ENCODE peak calls at places on chromosomes 4 and X, in five cellular contexts. One of them, this sample, is unnamed.

GRCh38 chr4:120995611-120996010 is 73.1 kb upstream of the PRDM5 start:
- DNase-seq in adrenal gland: no peak
- DNase-seq in Peyer's patch: no peak
- DNase-seq in HCT116: no peak
- DNase-seq in testis: no peak
- DNase-seq in this sample: no peak

GRCh38 chrX:105189093-105189492 is 31.4 kb downstream of the TEX13A start:
- DNase-seq in testis: no peak
- DNase-seq in Peyer's patch: no peak
- DNase-seq in HCT116: no peak
- DNase-seq in adrenal gland: no peak
- DNase-seq in this sample: no peak

GRCh38 chr4:176286728-176287127 is 17.7 kb upstream of the ASB5 start:
- DNase-seq in testis: no peak
- DNase-seq in HCT116: no peak
- DNase-seq in Peyer's patch: no peak
- DNase-seq in adrenal gland: no peak
- DNase-seq in this sample: no peak

GRCh38 chr4:40837094-40837870 is 87.5 kb downstream of the NSUN7 start:
- DNase-seq in adrenal gland: no peak
- DNase-seq in HCT116: no peak
- DNase-seq in Peyer's patch: no peak
- DNase-seq in testis: peak
- DNase-seq in this sample: peak

GRCh38 chrX:103608305-103608963 is 671 bp downstream of the TCEAL3 start:
- DNase-seq in testis: peak
- DNase-seq in adrenal gland: peak
- DNase-seq in HCT116: no peak
- DNase-seq in Peyer's patch: no peak
- DNase-seq in this sample: no peak

GRCh38 chr4:139794158-139794954 is 128.7 kb downstream of the MGST2 start:
- DNase-seq in adrenal gland: no peak
- DNase-seq in testis: no peak
- DNase-seq in HCT116: no peak
- DNase-seq in Peyer's patch: no peak
- DNase-seq in this sample: no peak

GRCh38 chr4:15234101-15234500 is 193.7 kb upstream of the C1QTNF7 start:
- DNase-seq in adrenal gland: no peak
- DNase-seq in HCT116: no peak
- DNase-seq in Peyer's patch: no peak
- DNase-seq in testis: no peak
- DNase-seq in this sample: no peak

GRCh38 chr4:140080883-140081282 is 73.1 kb downstream of the MAML3 start:
- DNase-seq in testis: no peak
- DNase-seq in Peyer's patch: no peak
- DNase-seq in adrenal gland: no peak
- DNase-seq in HCT116: no peak
- DNase-seq in this sample: no peak

GRCh38 chrX:45424341-45424740 is 223.7 kb upstream of the DIPK2B start:
- DNase-seq in HCT116: no peak
- DNase-seq in adrenal gland: no peak
- DNase-seq in Peyer's patch: no peak
- DNase-seq in testis: no peak
- DNase-seq in this sample: no peak

GRCh38 chrX:139299309-139299708 is 231.2 kb upstream of the F9 start:
- DNase-seq in HCT116: no peak
- DNase-seq in adrenal gland: no peak
- DNase-seq in testis: no peak
- DNase-seq in Peyer's patch: no peak
- DNase-seq in this sample: no peak

GRCh38 chr4:116122131-116122530 is 963.2 kb downstream of the TRAM1L1 start:
- DNase-seq in HCT116: no peak
- DNase-seq in testis: no peak
- DNase-seq in adrenal gland: no peak
- DNase-seq in Peyer's patch: no peak
- DNase-seq in this sample: no peak

GRCh38 chrX:148269513-148269912 is 230.9 kb upstream of the AFF2 start:
- DNase-seq in testis: no peak
- DNase-seq in adrenal gland: no peak
- DNase-seq in Peyer's patch: no peak
- DNase-seq in HCT116: no peak
- DNase-seq in this sample: no peak

GRCh38 chrX:152810403-152810802 is 20.2 kb downstream of the CETN2 start:
- DNase-seq in Peyer's patch: no peak
- DNase-seq in HCT116: no peak
- DNase-seq in adrenal gland: no peak
- DNase-seq in testis: no peak
- DNase-seq in this sample: no peak

GRCh38 chr4:48139688-48140087 is 5.6 kb upstream of the TXK start:
- DNase-seq in Peyer's patch: no peak
- DNase-seq in adrenal gland: no peak
- DNase-seq in testis: no peak
- DNase-seq in HCT116: no peak
- DNase-seq in this sample: no peak

GRCh38 chr4:8818063-8818881 is 53.4 kb downstream of the HMX1 start:
- DNase-seq in Peyer's patch: peak
- DNase-seq in adrenal gland: no peak
- DNase-seq in HCT116: no peak
- DNase-seq in testis: peak
- DNase-seq in this sample: peak

GRCh38 chr4:178966644-178967043 is 1524.4 kb upstream of the AGA start:
- DNase-seq in HCT116: no peak
- DNase-seq in Peyer's patch: no peak
- DNase-seq in adrenal gland: no peak
- DNase-seq in testis: no peak
- DNase-seq in this sample: no peak

GRCh38 chr4:189800545-189801088 is 140.1 kb upstream of the FRG1 start:
- DNase-seq in testis: no peak
- DNase-seq in HCT116: no peak
- DNase-seq in Peyer's patch: no peak
- DNase-seq in adrenal gland: no peak
- DNase-seq in this sample: no peak

GRCh38 chrX:42725196-42725595 is 52.8 kb downstream of the PPP1R2C start:
- DNase-seq in adrenal gland: no peak
- DNase-seq in HCT116: no peak
- DNase-seq in testis: no peak
- DNase-seq in Peyer's patch: no peak
- DNase-seq in this sample: no peak

GRCh38 chr4:13601848-13602247 is 25.7 kb downstream of the BOD1L1 start:
- DNase-seq in testis: no peak
- DNase-seq in adrenal gland: no peak
- DNase-seq in HCT116: no peak
- DNase-seq in Peyer's patch: no peak
- DNase-seq in this sample: no peak

GRCh38 chrX:153922932-153923857 is 2.9 kb downstream of the ARHGAP4 start:
- DNase-seq in HCT116: no peak
- DNase-seq in adrenal gland: peak
- DNase-seq in testis: peak
- DNase-seq in Peyer's patch: peak
- DNase-seq in this sample: peak

GRCh38 chrX:65595460-65595876 is 60.9 kb upstream of the LAS1L start:
- DNase-seq in HCT116: peak
- DNase-seq in Peyer's patch: peak
- DNase-seq in adrenal gland: peak
- DNase-seq in testis: peak
- DNase-seq in this sample: peak

GRCh38 chrX:55452825-55453124 is 848 bp downstream of the MAGEH1 start:
- DNase-seq in adrenal gland: no peak
- DNase-seq in Peyer's patch: no peak
- DNase-seq in testis: no peak
- DNase-seq in HCT116: no peak
- DNase-seq in this sample: no peak

GRCh38 chrX:77431227-77431626 is 16.0 kb upstream of the FGF16 start:
- DNase-seq in adrenal gland: no peak
- DNase-seq in Peyer's patch: no peak
- DNase-seq in testis: no peak
- DNase-seq in HCT116: no peak
- DNase-seq in this sample: no peak

GRCh38 chrX:111282991-111283390 is 12.7 kb upstream of the CAPN6 start:
- DNase-seq in Peyer's patch: no peak
- DNase-seq in adrenal gland: no peak
- DNase-seq in HCT116: no peak
- DNase-seq in testis: no peak
- DNase-seq in this sample: no peak

GRCh38 chrX:97039363-97040029 is 155.8 kb downstream of the RPA4 start:
- DNase-seq in HCT116: no peak
- DNase-seq in testis: peak
- DNase-seq in Peyer's patch: no peak
- DNase-seq in adrenal gland: peak
- DNase-seq in this sample: peak

GRCh38 chrX:111181883-111182400 is 86.0 kb downstream of the PAK3 start:
- DNase-seq in adrenal gland: no peak
- DNase-seq in HCT116: no peak
- DNase-seq in Peyer's patch: no peak
- DNase-seq in testis: peak
- DNase-seq in this sample: no peak

GRCh38 chrX:44042124-44042523 is 68.9 kb upstream of the NDP start:
- DNase-seq in HCT116: no peak
- DNase-seq in testis: no peak
- DNase-seq in adrenal gland: no peak
- DNase-seq in Peyer's patch: no peak
- DNase-seq in this sample: no peak

GRCh38 chr4:128362760-128363159 is 75.1 kb upstream of the PGRMC2 start:
- DNase-seq in HCT116: no peak
- DNase-seq in Peyer's patch: no peak
- DNase-seq in adrenal gland: no peak
- DNase-seq in testis: no peak
- DNase-seq in this sample: no peak

GRCh38 chr4:122632396-122633143 is 11.7 kb upstream of the IL21 start:
- DNase-seq in adrenal gland: no peak
- DNase-seq in HCT116: no peak
- DNase-seq in testis: no peak
- DNase-seq in Peyer's patch: no peak
- DNase-seq in this sample: no peak

GRCh38 chr4:41531561-41532245 is 6.3 kb upstream of the LIMCH1 start:
- DNase-seq in testis: no peak
- DNase-seq in adrenal gland: no peak
- DNase-seq in Peyer's patch: no peak
- DNase-seq in HCT116: no peak
- DNase-seq in this sample: no peak

GRCh38 chrX:8726031-8726652 is 5.8 kb downstream of the ANOS1 start:
- DNase-seq in Peyer's patch: no peak
- DNase-seq in HCT116: no peak
- DNase-seq in adrenal gland: no peak
- DNase-seq in testis: no peak
- DNase-seq in this sample: no peak

GRCh38 chrX:153433161-153433680 is 12.6 kb downstream of the TREX2 start:
- DNase-seq in HCT116: no peak
- DNase-seq in testis: no peak
- DNase-seq in adrenal gland: no peak
- DNase-seq in Peyer's patch: no peak
- DNase-seq in this sample: no peak

GRCh38 chrX:104098151-104098808 is 14.0 kb upstream of the ZCCHC18 start:
- DNase-seq in Peyer's patch: peak
- DNase-seq in HCT116: peak
- DNase-seq in testis: peak
- DNase-seq in adrenal gland: peak
- DNase-seq in this sample: peak

GRCh38 chr4:106418444-106418843 is 49.9 kb upstream of the GIMD1 start:
- DNase-seq in testis: no peak
- DNase-seq in HCT116: no peak
- DNase-seq in Peyer's patch: no peak
- DNase-seq in adrenal gland: no peak
- DNase-seq in this sample: no peak

GRCh38 chr4:157290622-157291021 is 70.1 kb downstream of the GRIA2 start:
- DNase-seq in testis: no peak
- DNase-seq in HCT116: no peak
- DNase-seq in adrenal gland: no peak
- DNase-seq in Peyer's patch: no peak
- DNase-seq in this sample: no peak

GRCh38 chr4:78687818-78688217 is 88.3 kb upstream of the BMP2K start:
- DNase-seq in HCT116: no peak
- DNase-seq in Peyer's patch: no peak
- DNase-seq in testis: no peak
- DNase-seq in adrenal gland: no peak
- DNase-seq in this sample: no peak

GRCh38 chr4:140005699-140006098 is 148.3 kb downstream of the MAML3 start:
- DNase-seq in HCT116: no peak
- DNase-seq in Peyer's patch: no peak
- DNase-seq in adrenal gland: no peak
- DNase-seq in testis: no peak
- DNase-seq in this sample: no peak

GRCh38 chr4:55758081-55758480 is 61.5 kb upstream of the EXOC1L start:
- DNase-seq in Peyer's patch: no peak
- DNase-seq in testis: no peak
- DNase-seq in HCT116: no peak
- DNase-seq in adrenal gland: no peak
- DNase-seq in this sample: no peak
- H3K27ac ChIP-seq in Peyer's patch: no peak
- H3K27ac ChIP-seq in testis: no peak
- H3K27ac ChIP-seq in HCT116: no peak
- H3K27ac ChIP-seq in adrenal gland: no peak
- H3K27ac ChIP-seq in this sample: no peak

DNA sequence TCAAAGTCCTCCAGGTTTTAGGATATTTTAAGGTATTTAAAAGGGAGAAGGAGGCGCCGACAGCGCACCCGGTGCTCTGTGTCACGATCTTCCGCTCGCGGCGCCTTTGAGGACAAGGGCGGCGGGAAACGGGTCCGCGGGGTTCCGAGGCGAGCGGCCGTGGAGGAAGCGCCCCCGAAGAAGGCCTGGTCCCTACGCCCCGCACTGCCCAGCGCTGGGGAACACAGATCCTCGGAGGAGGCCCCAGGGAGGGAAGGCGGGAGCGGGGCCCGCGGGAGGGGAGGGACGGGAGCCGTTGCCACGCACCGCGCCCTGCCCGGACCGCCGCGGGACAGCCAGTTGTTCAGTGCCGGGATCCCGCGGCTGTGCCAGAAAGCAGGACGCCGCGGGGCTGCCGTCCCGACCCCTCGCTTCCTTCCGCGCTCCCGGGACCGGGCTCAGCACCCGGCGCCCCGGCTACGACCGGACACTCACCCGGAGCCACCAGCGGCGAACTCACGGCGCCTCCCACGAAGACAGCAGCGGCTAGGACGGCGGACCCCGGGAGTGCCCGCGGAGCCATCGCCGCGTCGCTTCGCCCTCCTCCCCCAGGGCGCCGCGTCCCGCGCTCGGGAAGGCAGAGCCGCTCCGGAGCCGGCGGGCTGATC is 327 bp downstream of the RELL1 start:
- DNase-seq in HCT116: no peak
- DNase-seq in Peyer's patch: peak
- DNase-seq in adrenal gland: peak
- DNase-seq in testis: peak
- DNase-seq in this sample: peak
- TF ChIP-seq POLR2A in HCT116: peak
- TF ChIP-seq POLR2A in Peyer's patch: peak
- TF ChIP-seq POLR2A in adrenal gland: peak
- TF ChIP-seq POLR2A in testis: peak
- TF ChIP-seq POLR2A in this sample: peak

GRCh38 chr4:153483432-153484418 is 17.6 kb downstream of the TMEM131L start:
- DNase-seq in testis: no peak
- DNase-seq in HCT116: no peak
- DNase-seq in Peyer's patch: no peak
- DNase-seq in adrenal gland: no peak
- DNase-seq in this sample: no peak
- H3K27ac ChIP-seq in testis: no peak
- H3K27ac ChIP-seq in HCT116: no peak
- H3K27ac ChIP-seq in Peyer's patch: no peak
- H3K27ac ChIP-seq in adrenal gland: no peak
- H3K27ac ChIP-seq in this sample: peak

GRCh38 chrX:119791437-119792231 is at the start of gene RPL39:
- DNase-seq in HCT116: peak
- DNase-seq in testis: peak
- DNase-seq in adrenal gland: peak
- DNase-seq in Peyer's patch: peak
- DNase-seq in this sample: peak
- TF ChIP-seq POLR2A in HCT116: peak
- TF ChIP-seq POLR2A in testis: peak
- TF ChIP-seq POLR2A in adrenal gland: peak
- TF ChIP-seq POLR2A in Peyer's patch: peak
- TF ChIP-seq POLR2A in this sample: peak